ENCODE peak calls at places on chromosomes 5 and 9, in ten cellular contexts. R is cardiac muscle cell; L is upper lobe of left lung; D is upper lobe of right lung; X is CD4-positive, CD25-positive, alpha-beta regulatory T cell; Z is right atrium auricular region; W is OCI-LY7; J is mesendoderm; N is neuronal stem cell; C is colonic mucosa. E is an unnamed sample. For H3K36me3, the result is how much of the 10 kb centered on the place peaks cover.

GRCh38 chr5:64767959-64768357 is 533 bp downstream of the SREK1IP1 start:
- DNase-seq in N (no peak), W (peak), L (peak), Z (no peak), J (no peak), D (no peak), X (peak), R (peak), C (peak), E (peak)

GRCh38 chr9:109907400-109907799 is 127.4 kb downstream of the PALM2AKAP2 start:
- DNase-seq in D (no peak), J (no peak), N (no peak), L (peak), R (no peak), W (peak), X (no peak), Z (peak), C (peak), E (peak)

GRCh38 chr9:76530458-76531100 is 71.6 kb downstream of the GCNT1 start:
- DNase-seq in L (no peak), J (no peak), Z (no peak), R (no peak), N (no peak), D (no peak), W (no peak), X (peak), C (no peak), E (no peak)

GRCh38 chr9:95313010-95313498 is 4.5 kb downstream of the FANCC start:
- DNase-seq in W (no peak), J (peak), X (no peak), C (peak), Z (no peak), D (peak), L (peak), R (peak), N (no peak), E (peak)

GRCh38 chr5:150114773-150115408 is 28.5 kb upstream of the CSF1R start:
- DNase-seq in R (no peak), X (no peak), J (no peak), C (no peak), L (peak), D (peak), N (no peak), W (no peak), Z (peak), E (no peak)

GRCh38 chr9:87996355-87996860 is 22.1 kb upstream of the CDK20 start:
- DNase-seq in Z (no peak), W (no peak), J (no peak), N (no peak), L (no peak), X (no peak), R (no peak), C (no peak), D (no peak), E (no peak)

GRCh38 chr5:41856644-41857491 is 13.4 kb downstream of the OXCT1 start:
- DNase-seq in R (peak), N (peak), X (peak), D (no peak), C (peak), L (peak), W (peak), Z (no peak), J (peak), E (peak)

GRCh38 chr9:114396558-114397218 is 8.9 kb upstream of the AKNA start:
- DNase-seq in L (peak), J (peak), X (no peak), W (peak), D (no peak), N (no peak), R (no peak), Z (peak), C (no peak), E (no peak)

GRCh38 chr5:96072138-96072790 is 110.6 kb upstream of the ELL2 start:
- DNase-seq in J (no peak), D (no peak), R (no peak), Z (no peak), C (no peak), N (no peak), X (no peak), L (no peak), W (no peak), E (no peak)

GRCh38 chr9:96318921-96319560 is 17.1 kb upstream of the HSD17B3 start:
- DNase-seq in R (no peak), N (no peak), C (no peak), Z (no peak), J (no peak), W (no peak), X (no peak), L (no peak), D (no peak), E (no peak)

GRCh38 chr5:168658394-168658793 is 79.2 kb upstream of the PANK3 start:
- DNase-seq in L (no peak), Z (no peak), J (peak), W (no peak), N (no peak), R (no peak), D (no peak), C (no peak), X (no peak), E (no peak)

GRCh38 chr5:32711693-32712462 is 757 bp downstream of the NPR3 start:
- DNase-seq in C (no peak), R (no peak), W (no peak), N (peak), L (no peak), D (no peak), Z (no peak), J (peak), X (no peak), E (no peak)

GRCh38 chr9:111622626-111623025 is 8.5 kb upstream of the DNAJC25 start:
- DNase-seq in W (no peak), J (no peak), X (no peak), C (no peak), R (no peak), Z (peak), D (peak), L (peak), N (no peak), E (no peak)

GRCh38 chr9:94773655-94774054 is 47.2 kb downstream of the AOPEP start:
- DNase-seq in L (no peak), R (no peak), N (no peak), D (no peak), X (no peak), Z (no peak), C (no peak), W (no peak), J (no peak), E (no peak)

GRCh38 chr9:137198051-137198747 is 2.3 kb downstream of the TPRN start:
- DNase-seq in W (no peak), X (no peak), D (peak), J (no peak), Z (no peak), C (peak), L (peak), R (no peak), N (no peak), E (peak)

GRCh38 chr5:175872287-175873089 is 1.1 kb downstream of the CPLX2 start:
- DNase-seq in J (peak), W (no peak), C (no peak), X (no peak), N (no peak), D (no peak), Z (no peak), R (no peak), L (peak), E (no peak)

DNA sequence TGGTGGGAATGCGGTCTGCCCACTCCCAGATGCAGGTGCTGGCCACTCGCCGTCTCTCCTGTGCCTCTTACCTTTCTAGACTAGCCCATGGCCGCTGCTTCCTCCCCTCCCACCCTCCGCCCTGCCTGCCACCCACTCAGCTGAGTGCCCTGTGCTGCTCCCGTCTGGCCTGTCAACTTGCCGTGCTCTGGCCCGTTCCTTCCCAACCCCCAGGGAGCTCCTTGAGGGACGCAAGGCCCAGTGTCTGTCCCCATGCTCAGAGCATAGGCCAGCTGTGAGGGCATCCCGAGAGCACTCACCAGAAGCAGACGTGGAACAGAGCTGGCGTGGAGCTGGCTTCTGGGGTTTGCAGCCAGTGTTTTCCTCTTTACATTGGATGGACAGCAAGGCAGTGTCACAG is 20.2 kb downstream of the HNRNPH1 start:
- DNase-seq in L (no peak), X (no peak), W (no peak), D (peak), N (no peak), C (no peak), R (no peak), J (no peak), Z (no peak), E (no peak)
- H3K36me3 ChIP-seq in L (half or more), X (under half), W (half or more), D (half or more), N (half or more), C (under half), R (under half), J (under half), Z (half or more), E (under half)

GRCh38 chr5:72204946-72205345 is 97.7 kb downstream of the MAP1B start:
- DNase-seq in N (no peak), D (no peak), J (no peak), X (no peak), R (no peak), Z (no peak), W (no peak), C (no peak), L (no peak), E (no peak)

GRCh38 chr5:72206994-72207393 is 99.7 kb downstream of the MAP1B start:
- DNase-seq in N (no peak), Z (no peak), R (no peak), C (no peak), X (no peak), J (no peak), W (no peak), D (no peak), L (no peak), E (no peak)

GRCh38 chr5:72208324-72208723 is 101.0 kb downstream of the MAP1B start:
- DNase-seq in W (no peak), D (no peak), L (no peak), N (no peak), R (no peak), Z (no peak), X (no peak), J (no peak), C (no peak), E (no peak)

GRCh38 chr5:72205431-72206009 is 98.2 kb downstream of the MAP1B start:
- DNase-seq in J (no peak), D (no peak), C (no peak), X (no peak), W (no peak), Z (no peak), L (no peak), R (no peak), N (no peak), E (no peak)

DNA sequence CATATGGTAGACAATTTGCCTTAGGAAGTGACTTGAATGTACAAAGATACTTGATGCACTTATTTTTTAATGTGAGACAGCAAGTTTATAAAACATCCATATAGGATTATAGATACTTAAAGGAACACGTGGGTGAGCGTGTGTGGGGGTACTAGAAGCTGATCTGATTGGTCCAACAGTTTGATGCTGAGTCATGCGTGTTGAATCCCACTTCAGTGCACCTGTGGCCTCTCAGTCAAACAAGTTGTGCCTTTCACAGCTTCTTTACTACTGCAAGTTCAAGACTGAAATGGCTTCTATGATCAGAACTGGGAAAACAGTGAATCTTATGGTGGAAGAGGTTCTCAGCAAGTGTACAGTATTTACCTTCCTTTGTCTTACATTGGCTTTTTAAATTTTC is 98.9 kb downstream of the MAP1B start:
- DNase-seq in R (no peak), N (no peak), J (no peak), C (no peak), Z (no peak), D (no peak), X (no peak), W (no peak), L (no peak), E (no peak)
- H3K36me3 ChIP-seq in R (under half), N (half or more), J (under half), C (under half), Z (half or more), D (under half), X (under half), W (under half), L (under half), E (under half)

GRCh38 chr5:647311-647710 is 35.2 kb downstream of the CEP72 start:
- DNase-seq in W (no peak), C (peak), J (no peak), R (no peak), X (no peak), L (no peak), N (no peak), Z (no peak), D (peak), E (no peak)
- H3K36me3 ChIP-seq in W (half or more), C (under half), J (under half), R (under half), X (under half), L (under half), N (half or more), Z (under half), D (under half), E (under half)

GRCh38 chr9:86035827-86036440 is 63.4 kb downstream of the GOLM1 start:
- DNase-seq in W (no peak), N (no peak), D (no peak), R (no peak), L (no peak), X (no peak), C (no peak), J (no peak), Z (no peak), E (no peak)
- H3K36me3 ChIP-seq in W (under half), N (half or more), D (under half), R (under half), L (under half), X (under half), C (under half), J (under half), Z (under half), E (under half)

GRCh38 chr5:80160242-80160641 is 95.6 kb downstream of the SERINC5 start:
- DNase-seq in J (no peak), C (no peak), D (no peak), N (no peak), L (no peak), W (no peak), Z (no peak), R (no peak), X (no peak), E (no peak)

GRCh38 chr5:80165430-80165829 is 90.4 kb downstream of the SERINC5 start:
- DNase-seq in D (no peak), W (no peak), C (no peak), Z (no peak), N (no peak), X (no peak), J (no peak), L (no peak), R (no peak), E (no peak)

GRCh38 chr5:80159133-80159815 is 96.6 kb downstream of the SERINC5 start:
- DNase-seq in R (no peak), N (no peak), J (no peak), D (no peak), Z (no peak), X (no peak), W (no peak), C (no peak), L (no peak), E (no peak)

GRCh38 chr5:80164799-80165198 is 91.0 kb downstream of the SERINC5 start:
- DNase-seq in J (no peak), W (no peak), N (no peak), X (no peak), Z (no peak), R (no peak), L (no peak), D (no peak), C (no peak), E (no peak)

GRCh38 chr5:80161165-80161564 is 94.7 kb downstream of the SERINC5 start:
- DNase-seq in W (no peak), R (no peak), L (no peak), X (no peak), D (no peak), C (no peak), Z (no peak), J (no peak), N (no peak), E (no peak)
- H3K36me3 ChIP-seq in W (half or more), R (under half), L (under half), X (half or more), D (under half), C (under half), Z (under half), J (under half), N (under half), E (under half)

DNA sequence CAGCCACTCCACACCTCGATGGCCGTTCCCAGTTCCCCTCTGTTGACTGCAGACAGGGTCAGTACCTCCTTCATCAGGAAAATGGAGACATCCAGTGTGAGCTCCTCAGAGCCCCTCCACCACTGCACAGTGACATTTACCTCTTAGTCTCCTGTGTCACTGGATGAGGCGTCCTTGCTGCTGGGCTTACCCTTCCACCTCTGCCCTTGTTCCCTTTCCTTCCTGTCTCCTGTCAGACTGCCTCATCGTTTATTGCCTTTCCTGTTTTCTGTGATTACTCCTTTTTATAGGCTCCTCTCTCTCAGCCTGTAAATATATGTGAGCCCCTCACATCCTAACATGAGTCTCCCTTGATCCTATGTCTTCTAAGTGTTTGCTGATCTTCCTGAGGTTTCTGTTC is 23.2 kb upstream of the SPTAN1 start:
- DNase-seq in X (no peak), Z (no peak), J (no peak), C (no peak), D (no peak), W (no peak), L (no peak), N (no peak), R (no peak), E (no peak)
- H3K36me3 ChIP-seq in X (half or more), Z (half or more), J (under half), C (under half), D (half or more), W (half or more), L (half or more), N (half or more), R (under half), E (half or more)

E was measured in transverse colon.